ENCODE peak calls at places on chromosomes 7 and 10, in six cellular contexts. C is H7; O is mesenchymal stem cell; J is IMR-90; V is esophagus squamous epithelium; A is CD4-positive, CD25-positive, alpha-beta regulatory T cell. F is an unnamed sample.
A peak's percentile ranks its signal among the peaks of the same experiment; 100 is the strongest.

GRCh38 chr7:22969010-22969431 is 44.9 kb downstream of the HYCC1 start:
- DNase-seq in C (no peak), O (no peak), J (no peak), V (no peak), A (no peak), F (no peak)

GRCh38 chr10:5314866-5315265 is 49.9 kb upstream of the UCN3 start:
- DNase-seq in C (no peak), O (no peak), J (no peak), V (no peak), A (no peak), F (no peak)

GRCh38 chr7:135716677-135717238 is 11.2 kb downstream of the SLC13A4 start:
- DNase-seq in C (no peak), O (peak; percentile 59), J (peak; percentile 88), V (no peak), A (no peak), F (no peak)

GRCh38 chr7:114533151-114533550 is 118.5 kb downstream of the FOXP2 start:
- DNase-seq in C (no peak), O (peak; percentile 43), J (no peak), V (no peak), A (no peak), F (no peak)

GRCh38 chr7:139232893-139233292 is 1.9 kb downstream of the UBN2 start:
- DNase-seq in C (no peak), O (peak; percentile 55), J (peak; percentile 51), V (no peak), A (no peak), F (no peak)

GRCh38 chr10:48478980-48479811 is 125.7 kb downstream of the ARHGAP22 start:
- DNase-seq in C (no peak), O (no peak), J (no peak), V (no peak), A (no peak), F (no peak)

GRCh38 chr7:55438765-55439525 is 73.8 kb downstream of the LANCL2 start:
- DNase-seq in C (peak; percentile 53), O (no peak), J (peak; percentile 37), V (no peak), A (no peak), F (no peak)

GRCh38 chr7:142376356-142376997 is 118.6 kb upstream of the PRSS58 start:
- DNase-seq in C (no peak), O (no peak), J (no peak), V (no peak), A (no peak), F (no peak)

GRCh38 chr10:69421611-69422308 is 5.0 kb upstream of the TACR2 start:
- DNase-seq in C (peak; percentile 7), O (peak; percentile 66), J (peak; percentile 41), V (no peak), A (no peak), F (no peak)

GRCh38 chr7:45181991-45182855 is 24.6 kb downstream of the RAMP3 start:
- DNase-seq in C (peak; percentile 20), O (no peak), J (no peak), V (no peak), A (no peak), F (no peak)

GRCh38 chr7:9097565-9098060 is 664.2 kb downstream of the NXPH1 start:
- DNase-seq in C (no peak), O (no peak), J (no peak), V (no peak), A (no peak), F (no peak)

GRCh38 chr10:45386657-45387056 is 12.6 kb downstream of the ALOX5 start:
- DNase-seq in C (no peak), O (no peak), J (no peak), V (no peak), A (no peak), F (no peak)

GRCh38 chr7:133570321-133570720 is 317.4 kb downstream of the EXOC4 start:
- DNase-seq in C (no peak), O (no peak), J (peak; percentile 15), V (no peak), A (no peak), F (no peak)

GRCh38 chr10:111207525-111207924 is 130.7 kb downstream of the ADRA2A start:
- DNase-seq in C (peak; percentile 19), O (no peak), J (no peak), V (no peak), A (peak; percentile 1), F (no peak)

GRCh38 chr10:88892223-88892967 is 12.3 kb downstream of the STAMBPL1 start:
- DNase-seq in C (peak; percentile 21), O (peak; percentile 65), J (peak; percentile 68), V (no peak), A (no peak), F (no peak)

GRCh38 chr10:86363184-86363832 is 3.3 kb downstream of the GRID1 start:
- DNase-seq in C (peak; percentile 94), O (peak; percentile 26), J (no peak), V (no peak), A (no peak), F (no peak)

GRCh38 chr10:72238392-72239175 is 22.5 kb upstream of the ASCC1 start:
- DNase-seq in C (no peak), O (no peak), J (no peak), V (no peak), A (no peak), F (no peak)

GRCh38 chr10:90313548-90314325 is 544.1 kb downstream of the HTR7 start:
- DNase-seq in C (no peak), O (peak; percentile 37), J (peak; percentile 25), V (no peak), A (no peak), F (no peak)

GRCh38 chr10:43069597-43069996 is 7.3 kb upstream of the RET start:
- DNase-seq in C (peak; percentile 65), O (no peak), J (no peak), V (no peak), A (no peak), F (no peak)

GRCh38 chr10:43068136-43068395 is 8.8 kb upstream of the RET start:
- DNase-seq in C (no peak), O (no peak), J (no peak), V (no peak), A (no peak), F (no peak)

GRCh38 chr10:43067391-43068135 is 9.3 kb upstream of the RET start:
- DNase-seq in C (no peak), O (no peak), J (no peak), V (no peak), A (no peak), F (no peak)

GRCh38 chr10:43070121-43071085 is 6.5 kb upstream of the RET start:
- DNase-seq in C (peak; percentile 81), O (no peak), J (no peak), V (no peak), A (no peak), F (no peak)

GRCh38 chr10:43068781-43069515 is 7.9 kb upstream of the RET start:
- DNase-seq in C (no peak), O (no peak), J (no peak), V (no peak), A (no peak), F (no peak)
- H3K4me3 ChIP-seq in C (no peak overlapping the region), O (no peak overlapping the region), J (no peak overlapping the region), V (no peak overlapping the region), A (no peak overlapping the region), F (no peak overlapping the region)

DNA sequence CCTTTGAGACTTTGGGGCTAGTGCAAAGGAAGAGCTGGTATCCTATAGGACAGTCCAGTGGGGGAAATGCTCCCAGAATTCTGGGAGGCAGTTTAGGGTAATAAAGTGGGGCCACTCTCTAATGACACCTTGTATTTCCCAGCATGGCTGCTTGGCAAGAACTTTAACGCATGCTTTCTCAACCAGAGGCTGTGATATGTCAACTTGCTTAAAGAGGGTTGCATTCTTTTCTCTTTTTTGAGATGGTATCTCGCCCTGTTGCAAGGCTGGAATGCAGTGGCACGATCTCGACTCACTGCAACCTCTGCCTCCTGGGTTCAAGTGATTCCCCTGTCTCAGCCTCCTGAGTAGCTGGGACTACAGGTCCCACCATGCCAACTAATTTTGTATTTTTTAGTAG is 38.4 kb downstream of the ALDH18A1 start:
- DNase-seq in C (no peak), O (no peak), J (no peak), V (no peak), A (no peak), F (no peak)
- H3K36me3 ChIP-seq in C (peaks cover 32% of the 10 kb centered on the region), O (peaks cover 50% of the 10 kb centered on the region), J (peaks cover 56% of the 10 kb centered on the region), V (peaks cover 7% of the 10 kb centered on the region), A (peaks cover 63% of the 10 kb centered on the region), F (peaks cover 54% of the 10 kb centered on the region)

GRCh38 chr7:27118580-27118979 is 12.0 kb downstream of the HOXA4 start:
- DNase-seq in C (no peak), O (no peak), J (no peak), V (no peak), A (no peak), F (no peak)

GRCh38 chr7:27119412-27119911 is 11.1 kb downstream of the HOXA4 start:
- DNase-seq in C (no peak), O (no peak), J (peak; percentile 26), V (no peak), A (no peak), F (no peak)

GRCh38 chr7:27116962-27117686 is 13.4 kb downstream of the HOXA4 start:
- DNase-seq in C (no peak), O (no peak), J (peak; percentile 28), V (no peak), A (no peak), F (no peak)

GRCh38 chr7:27116521-27116946 is 14.0 kb downstream of the HOXA4 start:
- DNase-seq in C (no peak), O (no peak), J (peak; percentile 22), V (no peak), A (no peak), F (no peak)

DNA sequence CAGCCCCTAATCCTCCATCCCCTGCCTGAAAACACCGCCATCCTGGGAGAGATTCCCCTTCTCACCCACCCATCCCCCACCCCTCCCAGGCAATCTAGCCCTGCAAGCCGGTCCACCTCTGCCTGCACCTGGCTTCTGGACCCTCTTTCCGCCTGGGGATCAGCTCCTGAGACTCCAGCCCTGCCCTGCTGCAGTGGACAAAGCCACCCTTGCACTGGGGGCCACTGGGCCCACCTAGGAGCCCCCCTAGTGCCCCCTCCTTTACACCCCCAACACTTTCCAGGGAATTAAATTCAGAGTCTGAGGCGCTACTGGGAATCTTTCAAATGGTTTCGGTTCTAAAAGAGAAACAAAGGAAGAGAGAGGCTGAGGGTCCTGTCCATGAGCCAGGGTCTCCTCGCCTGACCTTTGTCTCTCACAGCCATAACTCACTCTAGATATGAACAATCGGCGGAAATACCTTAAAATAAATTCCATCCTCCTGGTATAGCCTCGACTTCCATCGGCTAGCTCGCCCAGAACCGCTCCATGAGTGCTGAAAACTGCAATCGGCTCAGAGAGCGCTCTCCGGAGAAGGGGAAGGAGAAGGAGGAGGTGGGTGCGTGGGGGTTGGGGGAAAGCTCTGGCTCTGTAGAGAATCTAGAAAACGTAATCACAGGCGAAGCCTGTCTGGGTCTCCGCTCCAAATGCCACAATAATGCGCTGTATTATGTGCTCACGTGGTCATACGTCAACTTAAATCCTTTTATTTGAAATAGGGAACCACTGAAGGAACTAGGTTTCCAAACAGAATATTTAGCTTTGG is 12.7 kb downstream of the HOXA4 start:
- DNase-seq in C (peak; percentile 80), O (peak; percentile 29), J (peak; percentile 97), V (no peak), A (no peak), F (no peak)
- H3K4me3 ChIP-seq in C (no peak overlapping the region), O (peak overlapping the region; percentile 67), J (peak overlapping the region; percentile 71), V (peak overlapping the region; percentile 74), A (no peak overlapping the region), F (no peak overlapping the region)

DNA sequence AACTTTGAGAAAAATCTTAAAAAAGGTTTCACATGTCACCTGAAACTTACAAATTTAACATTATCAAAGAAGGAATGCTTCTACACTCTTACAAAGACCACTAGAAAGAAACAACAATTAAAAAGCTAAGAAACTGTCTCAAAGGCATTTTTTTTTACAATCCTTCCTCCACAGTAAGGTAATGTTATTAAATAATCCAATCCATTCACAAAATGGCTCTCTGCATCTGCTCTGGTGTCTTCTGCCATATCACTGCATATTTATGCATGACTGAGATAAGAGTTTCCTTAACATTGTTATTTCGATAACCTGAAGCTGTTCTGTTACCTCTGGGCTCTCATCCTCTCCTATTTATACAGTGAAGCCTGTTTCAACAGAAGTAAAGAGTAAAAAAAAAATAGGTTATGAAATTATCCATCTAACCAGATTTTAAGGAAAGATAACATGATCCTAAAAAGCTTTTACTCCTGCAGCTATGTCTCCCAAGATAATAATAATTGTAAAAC is 8.5 kb downstream of the HNRNPA2B1 start:
- DNase-seq in C (no peak), O (no peak), J (no peak), V (no peak), A (no peak), F (no peak)
- H3K36me3 ChIP-seq in C (peaks cover 55% of the 10 kb centered on the region), O (peaks cover 15% of the 10 kb centered on the region), J (peaks cover 56% of the 10 kb centered on the region), V (peaks cover 18% of the 10 kb centered on the region), A (peaks cover 90% of the 10 kb centered on the region), F (peaks cover 78% of the 10 kb centered on the region)